ENCODE peak calls at places on chromosomes 12 and 14, in five cellular contexts. G is AG10803, K is bronchial epithelial cell, I is colonic mucosa, V is mesothelial cell of epicardium. F is an unnamed sample.

GRCh38 chr14:100383727-100384158 is 60.6 kb downstream of the SLC25A47 start:
- DNase-seq in G (peak; percentile 43), V (no peak), K (no peak), I (peak; percentile 78), F (peak; percentile 75)

GRCh38 chr14:34120185-34120977 is 169.5 kb upstream of the EGLN3 start:
- DNase-seq in I (no peak), G (no peak), K (no peak), V (no peak), F (no peak)

GRCh38 chr12:13472690-13473089 is 276.2 kb downstream of the EMP1 start:
- DNase-seq in I (no peak), K (peak; percentile 32), V (no peak), G (peak; percentile 27), F (no peak)

GRCh38 chr12:31491819-31492598 is 98.9 kb downstream of the DENND5B start:
- DNase-seq in K (peak; percentile 91), G (peak; percentile 80), I (no peak), V (no peak), F (no peak)

GRCh38 chr14:99322731-99323599 is 51.0 kb upstream of the BCL11B start:
- DNase-seq in G (peak; percentile 5), K (no peak), V (no peak), I (no peak), F (no peak)

GRCh38 chr12:131105736-131106356 is 152.1 kb downstream of the ADGRD1 start:
- DNase-seq in G (no peak), I (no peak), V (peak; percentile 16), K (no peak), F (no peak)

GRCh38 chr14:78448483-78449094 is 278.4 kb downstream of the NRXN3 start:
- DNase-seq in G (peak; percentile 17), K (peak; percentile 35), I (peak; percentile 57), V (no peak), F (peak; percentile 49)

GRCh38 chr12:27013606-27014084 is 539 bp downstream of the TM7SF3 start:
- DNase-seq in I (peak; percentile 52), G (peak; percentile 34), K (peak; percentile 33), V (no peak), F (peak; percentile 10)

GRCh38 chr12:93167841-93168492 is 209.8 kb upstream of the NUDT4 start:
- DNase-seq in V (no peak), K (no peak), I (peak; percentile 54), G (no peak), F (peak; percentile 42)

GRCh38 chr14:90159147-90159546 is 97.2 kb upstream of the PSMC1 start:
- DNase-seq in G (no peak), I (no peak), V (no peak), K (no peak), F (no peak)

GRCh38 chr12:12807970-12808702 is 5.0 kb upstream of the DDX47 start:
- DNase-seq in V (no peak), G (no peak), I (no peak), K (peak; percentile 64), F (peak; percentile 60)

GRCh38 chr14:68968051-68968450 is 11.1 kb downstream of the ACTN1 start:
- DNase-seq in I (no peak), V (no peak), K (no peak), G (no peak), F (no peak)

GRCh38 chr12:80412343-80412953 is 31.6 kb upstream of the PTPRQ start:
- DNase-seq in I (no peak), K (peak; percentile 58), G (peak; percentile 62), V (no peak), F (no peak)

GRCh38 chr14:79356040-79356439 is 855.3 kb downstream of the DIO2 start:
- DNase-seq in G (no peak), V (no peak), K (no peak), I (no peak), F (no peak)

GRCh38 chr12:65637774-65638173 is 186.5 kb upstream of the HMGA2 start:
- DNase-seq in G (no peak), V (no peak), K (peak; percentile 83), I (no peak), F (no peak)

GRCh38 chr12:27229367-27229766 is 14.7 kb upstream of the STK38L start:
- DNase-seq in K (no peak), V (no peak), I (no peak), G (no peak), F (no peak)

GRCh38 chr12:6234906-6235305 is 34.7 kb downstream of the CD9 start:
- DNase-seq in K (no peak), G (no peak), I (peak; percentile 49), V (no peak), F (no peak)

GRCh38 chr14:67618617-67619063 is 1.1 kb upstream of the ARG2 start:
- DNase-seq in G (peak; percentile 86), V (no peak), K (peak; percentile 69), I (peak; percentile 20), F (no peak)

GRCh38 chr12:124162151-124163110 is 132.5 kb upstream of the RFLNA start:
- DNase-seq in K (peak; percentile 17), I (peak; percentile 71), G (no peak), V (no peak), F (peak; percentile 60)

GRCh38 chr12:77594386-77594785 is 236.3 kb upstream of the NAV3 start:
- DNase-seq in V (no peak), K (no peak), G (peak; percentile 76), I (no peak), F (no peak)

GRCh38 chr14:101707863-101708620 is 53.5 kb upstream of the PPP2R5C start:
- DNase-seq in V (no peak), G (no peak), I (no peak), K (no peak), F (no peak)

GRCh38 chr14:99838555-99839193 is 45.5 kb downstream of the EML1 start:
- DNase-seq in V (no peak), I (no peak), K (no peak), G (peak; percentile 79), F (no peak)

GRCh38 chr14:100604126-100604501 is 16.9 kb upstream of the BEGAIN start:
- DNase-seq in I (no peak), V (no peak), G (no peak), K (no peak), F (peak; percentile 2)

GRCh38 chr12:10940389-10940788 is 1.3 kb upstream of the TAS2R14 start:
- DNase-seq in K (peak; percentile 98), I (no peak), V (no peak), G (peak; percentile 84), F (no peak)

GRCh38 chr14:96090441-96091148 is 51.4 kb downstream of the C14orf132 start:
- DNase-seq in K (no peak), I (peak; percentile 57), G (peak; percentile 80), V (no peak), F (peak; percentile 34)

GRCh38 chr14:54348001-54348611 is 48.7 kb upstream of the CDKN3 start:
- DNase-seq in V (no peak), K (peak; percentile 40), G (peak; percentile 39), I (no peak), F (no peak)

GRCh38 chr12:116697305-116698130 is 40.4 kb downstream of the SPRING1 start:
- DNase-seq in G (no peak), I (peak; percentile 42), K (no peak), V (no peak), F (no peak)

GRCh38 chr12:109387425-109388166 is 39.9 kb downstream of the MYO1H start:
- DNase-seq in V (no peak), G (peak; percentile 33), K (peak; percentile 13), I (no peak), F (no peak)

GRCh38 chr12:753401-754237 is 1.2 kb downstream of the WNK1 start:
- DNase-seq in V (peak; percentile 20), K (no peak), G (no peak), I (peak; percentile 54), F (peak; percentile 63)
- TF ChIP-seq CTCF in V (no peak), K (no peak), G (peak; percentile 10), I (no peak), F (peak; percentile 8)

GRCh38 chr12:18905134-18905533 is 167.2 kb downstream of the CAPZA3 start:
- DNase-seq in G (no peak), I (no peak), K (peak; percentile 28), V (no peak), F (no peak)
- TF ChIP-seq CTCF in G (no peak), I (no peak), K (no peak), V (no peak), F (no peak)

GRCh38 chr12:52215587-52216031 is 17.4 kb upstream of the KRT7 start:
- DNase-seq in G (no peak), V (no peak), K (peak; percentile 97), I (no peak), F (no peak)

GRCh38 chr12:52216107-52216506 is 16.9 kb upstream of the KRT7 start:
- DNase-seq in I (no peak), G (no peak), K (no peak), V (no peak), F (no peak)

GRCh38 chr12:52217223-52217622 is 15.8 kb upstream of the KRT7 start:
- DNase-seq in I (peak; percentile 93), V (peak; percentile 50), G (no peak), K (peak; percentile 87), F (peak; percentile 85)

GRCh38 chr12:52214421-52214802 is 18.6 kb upstream of the KRT7 start:
- DNase-seq in K (no peak), V (no peak), G (no peak), I (no peak), F (no peak)

GRCh38 chr12:52216807-52217206 is 16.2 kb upstream of the KRT7 start:
- DNase-seq in V (no peak), I (no peak), G (no peak), K (no peak), F (no peak)
- TF ChIP-seq CTCF in V (no peak), I (no peak), G (no peak), K (no peak), F (no peak)

DNA sequence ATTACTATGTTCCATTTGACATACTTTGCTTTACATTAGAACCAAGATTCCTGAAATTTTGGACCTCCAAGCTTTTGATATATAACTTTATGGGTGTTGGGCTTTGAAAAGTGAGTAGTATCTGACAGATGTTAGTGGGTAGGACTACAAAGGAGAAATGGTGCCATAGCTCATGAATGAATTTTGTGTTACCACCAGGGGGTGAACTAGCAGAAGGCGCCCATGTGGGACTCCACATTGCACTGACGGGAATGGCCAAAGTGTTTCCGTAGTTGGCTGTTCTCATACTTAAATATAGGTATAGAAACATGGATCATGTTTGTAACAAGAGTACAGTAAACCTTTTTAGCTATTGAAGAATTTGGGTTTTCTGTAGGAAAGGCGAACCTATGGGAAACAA is 337.5 kb downstream of the FLRT2 start:
- DNase-seq in V (no peak), K (no peak), G (no peak), I (no peak), F (no peak)
- TF ChIP-seq CTCF in V (no peak), K (no peak), G (no peak), I (no peak), F (no peak)

DNA sequence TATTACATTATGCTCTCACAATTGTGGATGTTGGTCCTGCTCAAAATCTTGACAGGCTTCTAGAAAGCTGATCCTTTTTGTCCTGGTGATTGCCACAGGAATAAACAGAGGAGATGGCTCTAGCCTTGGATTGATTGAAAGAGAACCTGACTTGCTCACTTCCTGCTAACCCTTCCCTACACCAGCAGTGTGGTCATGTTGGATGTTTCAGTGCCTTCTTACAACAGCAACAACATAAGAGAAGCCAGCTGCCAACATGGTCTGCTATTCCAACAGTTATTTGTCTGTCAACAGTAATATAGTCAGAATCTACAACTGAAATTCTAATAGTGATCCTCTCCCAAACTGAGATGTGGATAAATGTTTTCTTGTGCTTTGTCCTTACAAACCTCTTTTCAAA is 311.6 kb upstream of the DIO2 start:
- DNase-seq in K (peak; percentile 20), V (no peak), G (peak; percentile 65), I (no peak), F (no peak)
- TF ChIP-seq CTCF in K (no peak), V (no peak), G (no peak), I (no peak), F (no peak)

GRCh38 chr14:97251423-97252155 is 454.4 kb downstream of the VRK1 start:
- DNase-seq in K (no peak), I (no peak), V (no peak), G (no peak), F (no peak)
- TF ChIP-seq CTCF in K (no peak), I (no peak), V (no peak), G (no peak), F (no peak)

F was measured in transverse colon.